ENCODE peak calls at places on chromosomes 11 and 22, in eight cellular contexts. N is fibroblast of villous mesenchyme; D is CD8-positive, alpha-beta T cell; U is IMR-90; W is neural progenitor cell; K is A549; I is astrocyte; V is astrocyte of the spinal cord. T is an unnamed sample.
A peak's percentile ranks its signal among the peaks of the same experiment; 100 is the strongest.

GRCh38 chr22:48478529-48479265 is 1349.0 kb downstream of the BRD1 start:
- DNase-seq in N (no peak), D (no peak), U (no peak), W (no peak), K (no peak), I (no peak), V (no peak), T (no peak)

GRCh38 chr11:10350341-10350740 is 45.5 kb downstream of the ADM start:
- DNase-seq in N (peak; percentile 61), D (no peak), U (peak; percentile 86), W (no peak), K (no peak), I (peak; percentile 85), V (peak; percentile 77), T (peak; percentile 67)

GRCh38 chr22:27990879-27991278 is 71.8 kb upstream of the PITPNB start:
- DNase-seq in N (peak; percentile 56), D (no peak), U (peak; percentile 8), W (peak; percentile 84), K (peak; percentile 13), I (no peak), V (peak; percentile 42), T (peak; percentile 51)

GRCh38 chr22:49826603-49827306 is 918 bp downstream of the BRD1 start:
- DNase-seq in N (peak; percentile 55), D (no peak), U (peak; percentile 32), W (peak; percentile 47), K (no peak), I (peak; percentile 25), V (peak; percentile 35), T (peak; percentile 46)

GRCh38 chr11:15308840-15309239 is 194.1 kb downstream of the INSC start:
- DNase-seq in N (no peak), D (no peak), U (no peak), W (no peak), K (no peak), I (no peak), V (no peak), T (no peak)

GRCh38 chr22:39471421-39472141 is 14.8 kb downstream of the MGAT3 start:
- DNase-seq in N (peak; percentile 80), D (no peak), U (peak; percentile 51), W (peak; percentile 36), K (no peak), I (peak; percentile 21), V (peak; percentile 58), T (peak; percentile 77)

GRCh38 chr11:14904745-14905103 is 12.7 kb upstream of the CYP2R1 start:
- DNase-seq in N (peak; percentile 55), D (peak; percentile 74), U (peak; percentile 25), W (peak; percentile 77), K (peak; percentile 58), I (peak; percentile 26), V (peak; percentile 66), T (peak; percentile 74)

GRCh38 chr11:123407124-123407995 is 22.7 kb upstream of the GRAMD1B start:
- DNase-seq in N (peak; percentile 59), D (peak; percentile 38), U (peak; percentile 78), W (peak; percentile 88), K (peak; percentile 51), I (peak; percentile 47), V (peak; percentile 71), T (peak; percentile 87)

GRCh38 chr11:33696411-33696810 is 4.2 kb downstream of the C11orf91 start:
- DNase-seq in N (no peak), D (no peak), U (no peak), W (no peak), K (no peak), I (no peak), V (no peak), T (no peak)

GRCh38 chr11:60954421-60954820 is 2.4 kb upstream of the SLC15A3 start:
- DNase-seq in N (no peak), D (no peak), U (no peak), W (no peak), K (no peak), I (no peak), V (no peak), T (no peak)

GRCh38 chr11:1891831-1892115 is at the start of gene PRR33:
- DNase-seq in N (no peak), D (no peak), U (no peak), W (no peak), K (no peak), I (no peak), V (no peak), T (no peak)

GRCh38 chr11:43585877-43586608 is 94.5 kb upstream of the HSD17B12 start:
- DNase-seq in N (no peak), D (no peak), U (no peak), W (no peak), K (no peak), I (no peak), V (no peak), T (no peak)

GRCh38 chr11:77126861-77127673 is 979 bp upstream of the MYO7A start:
- DNase-seq in N (peak; percentile 43), D (peak; percentile 49), U (peak; percentile 39), W (peak; percentile 76), K (peak; percentile 63), I (no peak), V (peak; percentile 33), T (peak; percentile 52)

GRCh38 chr11:34086554-34087278 is 18.7 kb upstream of the NAT10 start:
- DNase-seq in N (no peak), D (no peak), U (peak; percentile 70), W (no peak), K (no peak), I (peak; percentile 28), V (peak; percentile 43), T (no peak)

GRCh38 chr22:45083659-45084305 is 74.0 kb upstream of the PHF21B start:
- DNase-seq in N (peak; percentile 30), D (no peak), U (peak; percentile 81), W (no peak), K (no peak), I (peak; percentile 80), V (peak; percentile 84), T (peak; percentile 34)

GRCh38 chr22:35761037-35761436 is 43.4 kb downstream of the APOL5 start:
- DNase-seq in N (peak; percentile 26), D (no peak), U (peak; percentile 24), W (no peak), K (peak; percentile 15), I (no peak), V (no peak), T (peak; percentile 36)

GRCh38 chr11:2787816-2788750 is 88.3 kb upstream of the KCNQ1OT1 start:
- DNase-seq in N (no peak), D (no peak), U (no peak), W (peak; percentile 53), K (no peak), I (no peak), V (no peak), T (no peak)

GRCh38 chr22:22111267-22111751 is 128.7 kb upstream of the TOP3B start:
- DNase-seq in N (peak; percentile 30), D (no peak), U (peak; percentile 95), W (no peak), K (peak; percentile 15), I (peak; percentile 87), V (peak; percentile 78), T (peak; percentile 66)

GRCh38 chr22:22111983-22112382 is 129.4 kb upstream of the TOP3B start:
- DNase-seq in N (no peak), D (no peak), U (no peak), W (no peak), K (no peak), I (no peak), V (no peak), T (no peak)

GRCh38 chr22:22109693-22110466 is 127.3 kb upstream of the TOP3B start:
- DNase-seq in N (no peak), D (no peak), U (no peak), W (no peak), K (no peak), I (no peak), V (no peak), T (no peak)

GRCh38 chr22:22112533-22113294 is 130.1 kb upstream of the TOP3B start:
- DNase-seq in N (no peak), D (no peak), U (no peak), W (no peak), K (no peak), I (no peak), V (no peak), T (no peak)

DNA sequence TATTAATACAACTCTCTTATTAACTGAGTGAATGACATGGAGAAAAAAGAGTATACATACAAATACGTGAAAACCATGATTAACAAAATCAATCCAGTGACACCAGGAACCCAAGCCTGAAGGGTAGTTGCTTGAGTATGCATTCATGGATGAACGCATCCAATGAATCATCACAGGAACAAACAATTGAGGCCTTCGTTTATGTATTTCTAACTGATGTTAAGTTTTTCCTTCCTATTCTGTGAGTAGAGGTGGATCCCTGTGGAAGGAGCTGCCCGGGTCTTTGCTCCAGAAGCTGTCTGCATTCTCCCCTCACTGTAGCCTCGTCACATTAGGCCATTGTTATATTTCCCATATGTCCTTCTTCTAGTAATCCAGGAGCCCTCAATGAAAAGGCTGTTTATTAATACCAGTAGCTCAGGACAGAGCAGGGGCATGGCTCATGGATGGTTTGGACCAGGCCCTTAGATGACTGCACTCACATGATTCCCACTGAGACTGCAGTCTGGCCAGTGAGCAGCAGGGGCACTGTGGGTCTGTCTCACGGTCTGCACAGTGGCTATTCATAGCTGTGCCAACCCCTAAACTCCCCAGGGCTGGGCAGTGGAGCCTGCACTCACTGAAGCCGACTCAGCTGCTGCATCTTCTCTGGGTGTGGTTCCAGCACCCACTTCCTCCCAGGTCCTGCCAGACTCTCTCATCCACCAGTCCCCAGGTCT is 128.1 kb upstream of the TOP3B start:
- DNase-seq in N (peak; percentile 25), D (no peak), U (peak; percentile 78), W (peak; percentile 62), K (peak; percentile 52), I (peak; percentile 63), V (peak; percentile 67), T (peak; percentile 70)
- TF ChIP-seq CTCF in N (peak; percentile 63), D (peak; percentile 15), U (peak; percentile 55), W (peak; percentile 61), K (no peak), I (peak; percentile 55), V (peak; percentile 70), T (peak; percentile 69)

DNA sequence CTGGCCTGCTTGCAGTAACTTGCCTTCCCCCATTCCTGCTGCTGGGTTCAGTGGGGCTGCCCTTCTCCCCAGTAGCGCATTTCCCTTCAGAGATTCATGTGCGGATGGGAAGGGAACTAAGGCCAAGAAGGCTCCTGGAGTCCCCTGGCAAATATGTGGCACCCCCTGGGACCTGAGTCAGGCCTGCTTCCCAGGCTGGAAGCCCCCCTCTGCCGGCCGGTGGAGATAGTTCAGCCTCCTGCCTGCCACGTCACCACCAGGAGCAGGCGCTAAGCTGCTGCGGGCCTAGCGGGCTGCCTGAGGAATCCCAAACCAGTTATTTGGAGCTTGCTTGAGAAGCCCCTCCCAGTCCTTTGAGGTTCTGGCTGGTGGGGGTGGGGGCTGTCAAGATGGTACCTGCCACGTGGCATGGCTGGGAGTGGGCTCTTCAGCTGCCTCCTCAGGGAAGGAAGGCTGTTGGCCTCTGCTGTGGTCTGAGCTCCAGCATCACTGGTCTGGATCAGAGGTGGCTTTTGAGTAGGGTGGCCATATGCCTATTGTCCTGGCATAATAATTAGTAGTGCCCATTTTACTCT is 2.0 kb downstream of the SERPINH1 start:
- DNase-seq in N (peak; percentile 92), D (no peak), U (peak; percentile 92), W (peak; percentile 91), K (no peak), I (peak; percentile 83), V (peak; percentile 89), T (peak; percentile 84)
- TF ChIP-seq CTCF in N (peak; percentile 71), D (no peak), U (peak; percentile 81), W (peak; percentile 62), K (no peak), I (peak; percentile 45), V (peak; percentile 72), T (peak; percentile 63)

GRCh38 chr11:72418834-72419560 is 15.3 kb downstream of the CLPB start:
- DNase-seq in N (no peak), D (no peak), U (no peak), W (no peak), K (no peak), I (no peak), V (no peak), T (no peak)
- TF ChIP-seq CTCF in N (no peak), D (no peak), U (no peak), W (no peak), K (no peak), I (no peak), V (peak; percentile 6), T (no peak)

GRCh38 chr11:68750197-68750987 is 928 bp downstream of the TESMIN start:
- DNase-seq in N (no peak), D (peak; percentile 9), U (no peak), W (peak; percentile 71), K (no peak), I (no peak), V (no peak), T (no peak)
- TF ChIP-seq CTCF in N (no peak), D (no peak), U (no peak), W (no peak), K (no peak), I (no peak), V (no peak), T (no peak)

T was measured in fibroblast of pulmonary artery.